ENCODE peak calls at places on chromosomes 16 and 17, in four cellular contexts. M is AG04449, G is fibroblast of villous mesenchyme, S is ascending aorta. T is an unnamed sample.

GRCh38 chr16:83907926-83908325 is 9.0 kb downstream of the MLYCD start:
- DNase-seq in M (no peak), G (no peak), S (no peak), T (no peak)

GRCh38 chr17:42484304-42484703 is 25.6 kb downstream of the ATP6V0A1 start:
- DNase-seq in M (no peak), G (no peak), S (no peak), T (no peak)

GRCh38 chr16:89481556-89481955 is 8.8 kb downstream of the ANKRD11 start:
- DNase-seq in M (no peak), G (no peak), S (no peak), T (no peak)

GRCh38 chr16:2520784-2521577 is 810 bp downstream of the AMDHD2 start:
- DNase-seq in M (no peak), G (no peak), S (no peak), T (no peak)

GRCh38 chr17:2058521-2059124 is 3.7 kb downstream of the HIC1 start:
- DNase-seq in M (no peak), G (peak), S (no peak), T (no peak)

GRCh38 chr17:13204607-13205237 is 186.9 kb upstream of the ELAC2 start:
- DNase-seq in M (no peak), G (no peak), S (no peak), T (no peak)

GRCh38 chr17:29066603-29067002 is 23.7 kb downstream of the PIPOX start:
- DNase-seq in M (no peak), G (no peak), S (no peak), T (no peak)

GRCh38 chr17:290121-290521 is 62.5 kb downstream of the RPH3AL start:
- DNase-seq in M (no peak), G (no peak), S (no peak), T (no peak)

GRCh38 chr17:35773129-35773528 is 12.4 kb downstream of the C17orf50 start:
- DNase-seq in M (no peak), G (no peak), S (no peak), T (no peak)

GRCh38 chr16:53837421-53837820 is 133.5 kb downstream of the FTO start:
- DNase-seq in M (no peak), G (no peak), S (no peak), T (no peak)

GRCh38 chr17:79947351-79948031 is 88.2 kb downstream of the TBC1D16 start:
- DNase-seq in M (no peak), G (peak), S (peak), T (no peak)

GRCh38 chr16:75679366-75679765 is 2.6 kb upstream of the CPHXL2 start:
- DNase-seq in M (no peak), G (no peak), S (no peak), T (no peak)

GRCh38 chr16:78206623-78207223 is 107.3 kb downstream of the WWOX start:
- DNase-seq in M (no peak), G (no peak), S (no peak), T (no peak)

GRCh38 chr17:77118251-77118928 is 22.4 kb upstream of the SEC14L1 start:
- DNase-seq in M (no peak), G (no peak), S (no peak), T (no peak)

GRCh38 chr16:72856797-72857196 is 191.1 kb downstream of the ZFHX3 start:
- DNase-seq in M (no peak), G (no peak), S (no peak), T (no peak)

GRCh38 chr17:17454276-17454675 is 22.5 kb upstream of the MED9 start:
- DNase-seq in M (no peak), G (no peak), S (no peak), T (no peak)

GRCh38 chr17:40514013-40514875 is 12.8 kb upstream of the TNS4 start:
- DNase-seq in M (no peak), G (no peak), S (peak), T (no peak)

GRCh38 chr16:79698341-79698753 is 97.8 kb upstream of the MAF start:
- DNase-seq in M (no peak), G (peak), S (peak), T (no peak)

GRCh38 chr16:87216824-87217205 is 100.4 kb downstream of the C16orf95 start:
- DNase-seq in M (no peak), G (no peak), S (no peak), T (no peak)

GRCh38 chr16:47260496-47260895 is 116.8 kb upstream of the NETO2 start:
- DNase-seq in M (no peak), G (peak), S (no peak), T (no peak)

GRCh38 chr17:2049333-2050245 is 5.3 kb upstream of the HIC1 start:
- DNase-seq in M (no peak), G (peak), S (peak), T (peak)

GRCh38 chr17:19247423-19247822 is 10.3 kb downstream of the EPN2 start:
- DNase-seq in M (no peak), G (no peak), S (no peak), T (no peak)

GRCh38 chr16:5018791-5019190 is 14.9 kb downstream of the NAGPA start:
- DNase-seq in M (no peak), G (no peak), S (no peak), T (no peak)

GRCh38 chr16:78098544-78099371 is 696 bp upstream of the WWOX start:
- DNase-seq in M (no peak), G (no peak), S (no peak), T (no peak)

GRCh38 chr16:69595127-69596036 is 29.6 kb downstream of the NFAT5 start:
- DNase-seq in M (no peak), G (peak), S (no peak), T (no peak)

GRCh38 chr17:6749519-6749918 is 6.3 kb upstream of the XAF1 start:
- DNase-seq in M (no peak), G (peak), S (no peak), T (no peak)

GRCh38 chr16:50071075-50071671 is 5.4 kb downstream of the HEATR3 start:
- DNase-seq in M (no peak), G (no peak), S (no peak), T (no peak)

GRCh38 chr17:57984936-57985674 is 2.9 kb downstream of the VEZF1 start:
- DNase-seq in M (no peak), G (peak), S (no peak), T (no peak)

GRCh38 chr17:51046527-51047384 is 73.9 kb downstream of the SPAG9 start:
- DNase-seq in M (peak), G (peak), S (no peak), T (peak)

DNA sequence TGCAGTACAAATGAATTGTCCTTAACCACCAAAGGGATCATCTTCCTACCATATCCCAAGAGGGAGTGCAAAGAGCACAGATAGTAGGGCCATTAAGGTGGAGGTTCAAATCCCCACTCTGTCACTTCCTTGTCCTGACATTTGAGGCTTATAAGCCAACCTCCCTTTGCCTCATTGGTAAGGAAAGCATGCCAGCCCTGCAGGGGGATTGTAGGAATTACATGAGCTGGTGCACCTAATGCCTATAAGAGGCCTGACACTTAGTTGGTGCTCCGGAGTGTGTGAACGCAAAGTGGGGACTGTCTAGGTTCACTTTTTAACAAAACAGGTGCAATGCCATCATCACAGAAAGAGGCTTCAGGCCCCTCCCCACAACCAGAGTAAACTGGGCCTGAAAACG is 374.4 kb downstream of the SNX29 start:
- DNase-seq in M (no peak), G (no peak), S (no peak), T (no peak)
- TF ChIP-seq CTCF in M (no peak), G (no peak), S (no peak), T (no peak)

DNA sequence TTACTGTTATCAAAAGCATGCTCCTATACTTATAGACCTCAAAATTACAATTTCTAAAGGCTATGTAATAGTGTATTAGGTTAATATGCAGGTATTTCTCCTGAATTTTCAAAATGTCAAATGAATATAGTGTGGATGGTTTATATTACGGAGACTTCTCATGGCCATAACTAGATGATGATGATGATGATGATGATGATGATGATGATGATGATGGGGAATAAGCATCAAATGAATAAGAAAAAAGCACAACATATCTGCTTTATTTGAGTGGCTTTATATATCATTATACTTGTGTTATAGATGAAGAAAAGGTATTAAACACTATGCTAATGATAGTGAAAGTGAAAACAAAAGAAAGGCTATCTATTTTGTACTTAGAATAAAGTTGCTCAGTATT is 53.9 kb downstream of the CDC27 start:
- DNase-seq in M (no peak), G (no peak), S (no peak), T (no peak)
- TF ChIP-seq CTCF in M (no peak), G (no peak), S (no peak), T (no peak)

DNA sequence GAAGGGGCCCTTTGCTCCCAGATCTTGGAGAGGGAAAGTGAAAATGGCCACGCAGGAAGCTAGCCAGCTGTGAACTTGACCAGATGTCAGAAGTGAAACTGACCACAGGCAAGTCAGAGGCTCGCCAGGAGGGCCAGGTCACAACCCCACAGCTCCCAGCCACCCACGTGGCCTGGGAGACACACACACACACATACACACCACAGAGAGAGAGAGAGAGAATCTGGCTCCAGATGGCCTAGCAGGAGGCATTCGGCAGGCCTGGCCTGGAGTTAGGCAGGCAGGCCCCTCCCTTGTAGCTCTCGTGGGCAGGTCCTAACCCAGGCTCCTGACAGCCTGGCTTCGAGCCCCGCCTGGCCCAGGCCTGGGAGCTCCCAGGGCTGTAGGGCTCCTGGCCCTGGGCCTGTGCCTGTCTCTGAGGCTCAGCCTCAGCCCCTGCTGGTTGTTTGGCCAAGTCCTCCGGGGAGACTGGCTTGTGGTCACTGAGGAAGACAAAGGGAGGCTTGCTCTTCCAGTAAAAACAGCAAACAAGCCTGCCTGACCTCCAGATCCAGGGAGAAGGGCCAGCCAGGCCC is 20.2 kb downstream of the NGFR start:
- DNase-seq in M (peak), G (peak), S (peak), T (peak)
- TF ChIP-seq CTCF in M (peak), G (peak), S (peak), T (no peak)

GRCh38 chr17:44095388-44095646 is 24.8 kb downstream of the G6PC3 start:
- DNase-seq in M (no peak), G (no peak), S (no peak), T (no peak)

GRCh38 chr17:44093231-44093900 is 22.8 kb downstream of the G6PC3 start:
- DNase-seq in M (no peak), G (no peak), S (no peak), T (no peak)

GRCh38 chr17:44094701-44095387 is 24.3 kb downstream of the G6PC3 start:
- DNase-seq in M (no peak), G (no peak), S (no peak), T (no peak)

GRCh38 chr17:44095647-44096496 is 25.3 kb downstream of the G6PC3 start:
- DNase-seq in M (no peak), G (peak), S (peak), T (no peak)

GRCh38 chr17:44097110-44097810 is 26.2 kb downstream of the HDAC5 start:
- DNase-seq in M (no peak), G (peak), S (no peak), T (no peak)
- TF ChIP-seq CTCF in M (no peak), G (peak), S (no peak), T (no peak)

GRCh38 chr17:64296246-64296645 is 33.2 kb upstream of the TEX2 start:
- DNase-seq in M (no peak), G (no peak), S (no peak), T (no peak)

GRCh38 chr17:64289652-64290051 is 26.6 kb upstream of the TEX2 start:
- DNase-seq in M (no peak), G (no peak), S (no peak), T (no peak)

GRCh38 chr17:64295146-64295545 is 32.1 kb upstream of the TEX2 start:
- DNase-seq in M (no peak), G (no peak), S (no peak), T (no peak)

GRCh38 chr17:64291268-64291851 is 28.3 kb upstream of the TEX2 start:
- DNase-seq in M (no peak), G (no peak), S (no peak), T (no peak)
- TF ChIP-seq CTCF in M (peak), G (peak), S (no peak), T (no peak)

GRCh38 chr16:67445913-67446907 is 15.3 kb downstream of the HSD11B2 start:
- DNase-seq in M (no peak), G (peak), S (no peak), T (no peak)
- TF ChIP-seq CTCF in M (no peak), G (no peak), S (no peak), T (no peak)

GRCh38 chr17:34360571-34360970 is 2.5 kb downstream of the CCL1 start:
- DNase-seq in M (no peak), G (no peak), S (no peak), T (no peak)

GRCh38 chr17:34356194-34356593 is at the start of gene CCL13:
- DNase-seq in M (no peak), G (no peak), S (no peak), T (no peak)

GRCh38 chr17:34354637-34355036 is 1.6 kb upstream of the CCL13 start:
- DNase-seq in M (peak), G (peak), S (no peak), T (no peak)

GRCh38 chr17:34358631-34359030 is 2.4 kb downstream of the CCL13 start:
- DNase-seq in M (no peak), G (no peak), S (no peak), T (no peak)

DNA sequence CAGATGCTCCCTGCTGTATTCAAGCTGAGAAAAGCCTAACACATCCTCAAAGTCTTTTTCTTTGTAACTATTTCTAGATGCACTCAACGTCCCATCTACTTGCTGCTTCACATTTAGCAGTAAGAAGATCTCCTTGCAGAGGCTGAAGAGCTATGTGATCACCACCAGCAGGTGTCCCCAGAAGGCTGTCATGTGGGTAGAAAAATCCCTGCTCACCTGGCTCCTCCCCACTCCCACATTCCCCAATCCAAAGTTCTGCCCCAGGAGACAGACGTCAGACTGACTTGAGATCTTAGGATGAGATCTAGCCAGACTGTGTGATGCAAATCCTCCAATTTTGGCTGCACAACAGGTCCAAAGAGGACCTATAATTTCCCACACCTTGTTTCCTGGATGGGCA is 1.1 kb downstream of the CCL13 start:
- DNase-seq in M (no peak), G (no peak), S (no peak), T (no peak)
- TF ChIP-seq CTCF in M (no peak), G (no peak), S (no peak), T (no peak)

DNA sequence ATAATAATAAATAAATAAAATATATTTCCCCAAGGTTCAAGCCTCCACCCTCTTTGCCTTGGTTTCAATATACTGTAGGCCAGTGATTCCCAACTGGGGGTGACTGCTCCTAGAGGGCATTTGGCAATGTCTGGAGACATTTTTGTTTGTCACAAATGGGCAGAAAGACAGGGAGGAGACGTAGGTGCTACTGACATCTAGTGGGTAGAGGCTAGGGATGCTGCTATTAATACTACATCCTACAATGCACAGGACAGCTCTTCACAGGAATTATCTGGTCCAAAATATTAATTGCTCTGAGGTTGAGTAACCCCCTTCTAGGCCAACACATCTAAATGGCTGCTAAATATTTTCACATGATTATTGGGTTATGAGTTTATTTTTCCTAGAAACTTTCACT is 12.8 kb upstream of the PRR14 start:
- DNase-seq in M (no peak), G (peak), S (no peak), T (no peak)
- TF ChIP-seq CTCF in M (peak), G (peak), S (no peak), T (no peak)

T was measured in omental fat pad.